ENCODE peak calls at places on chromosomes 2 and 18, in four cellular contexts. R is K562, T is A549, O is HepG2. B is an unnamed sample.

GRCh38 chr2:126714191-126714965 is 58.4 kb downstream of the GYPC start:
- DNase-seq in R (no peak), T (no peak), O (no peak), B (no peak)

GRCh38 chr2:128396946-128397345 is 78.3 kb upstream of the HS6ST1 start:
- DNase-seq in R (no peak), T (no peak), O (no peak), B (peak)

GRCh38 chr2:26521913-26522180 is 43.9 kb upstream of the OTOF start:
- DNase-seq in R (no peak), T (no peak), O (no peak), B (no peak)

GRCh38 chr18:527136-527535 is 26.6 kb upstream of the COLEC12 start:
- DNase-seq in R (no peak), T (no peak), O (no peak), B (peak)

GRCh38 chr2:42928692-42929576 is 136.6 kb upstream of the HAAO start:
- DNase-seq in R (peak), T (peak), O (peak), B (peak)

GRCh38 chr2:99648115-99648850 is 158.5 kb upstream of the REV1 start:
- DNase-seq in R (no peak), T (no peak), O (no peak), B (peak)

GRCh38 chr2:127398239-127398590 is 10.4 kb upstream of the MAP3K2 start:
- DNase-seq in R (peak), T (peak), O (peak), B (peak)

GRCh38 chr2:16124881-16125613 is 184.7 kb downstream of the MYCN start:
- DNase-seq in R (no peak), T (no peak), O (no peak), B (no peak)

GRCh38 chr2:166092889-166093288 is 34.9 kb downstream of the SCN1A start:
- DNase-seq in R (no peak), T (no peak), O (no peak), B (peak)

GRCh38 chr2:32772623-32773221 is 144.9 kb downstream of the TTC27 start:
- DNase-seq in R (peak), T (peak), O (peak), B (peak)

GRCh38 chr2:221554769-221555510 is 17.2 kb downstream of the EPHA4 start:
- DNase-seq in R (no peak), T (no peak), O (no peak), B (peak)

GRCh38 chr2:224038049-224038829 is 847 bp downstream of the SERPINE2 start:
- DNase-seq in R (no peak), T (peak), O (peak), B (peak)

GRCh38 chr2:85264471-85264870 is 63.3 kb downstream of the TGOLN2 start:
- DNase-seq in R (no peak), T (no peak), O (no peak), B (peak)

GRCh38 chr2:9655441-9656269 is 24.9 kb upstream of the YWHAQ start:
- DNase-seq in R (no peak), T (peak), O (no peak), B (peak)

GRCh38 chr2:207869784-207870778 is 100.4 kb upstream of the FZD5 start:
- DNase-seq in R (no peak), T (peak), O (peak), B (peak)

GRCh38 chr2:108971661-108972566 is 17.1 kb downstream of the EDAR start:
- DNase-seq in R (no peak), T (peak), O (no peak), B (no peak)

GRCh38 chr2:239322414-239323086 is 78.3 kb downstream of the HDAC4 start:
- DNase-seq in R (peak), T (no peak), O (no peak), B (peak)

GRCh38 chr18:78974115-78974740 is 5.4 kb upstream of the SALL3 start:
- DNase-seq in R (no peak), T (no peak), O (no peak), B (no peak)

GRCh38 chr2:98518106-98518505 is 73.4 kb downstream of the INPP4A start:
- DNase-seq in R (peak), T (peak), O (peak), B (no peak)

GRCh38 chr2:235911633-235912032 is 256.6 kb downstream of the GBX2 start:
- DNase-seq in R (no peak), T (no peak), O (no peak), B (no peak)

GRCh38 chr2:25400576-25401241 is 59.0 kb upstream of the DNMT3A start:
- DNase-seq in R (no peak), T (no peak), O (no peak), B (peak)

GRCh38 chr18:79857082-79857661 is 59.4 kb downstream of the KCNG2 start:
- DNase-seq in R (peak), T (peak), O (peak), B (peak)

GRCh38 chr2:238100049-238100820 is at the start of gene ESPNL:
- DNase-seq in R (peak), T (no peak), O (no peak), B (no peak)

GRCh38 chr2:100257939-100258338 is 64.4 kb downstream of the LONRF2 start:
- DNase-seq in R (no peak), T (no peak), O (no peak), B (peak)

GRCh38 chr2:86793752-86794151 is 3.0 kb upstream of the CD8A start:
- DNase-seq in R (no peak), T (no peak), O (no peak), B (no peak)

GRCh38 chr18:37322497-37323035 is 243.0 kb downstream of the CELF4 start:
- DNase-seq in R (peak), T (peak), O (peak), B (peak)

GRCh38 chr2:23745726-23746105 is 181.2 kb downstream of the ATAD2B start:
- DNase-seq in R (no peak), T (peak), O (no peak), B (peak)
- TF ChIP-seq MAZ in R (no peak), T (no peak), O (no peak), B (no peak)

DNA sequence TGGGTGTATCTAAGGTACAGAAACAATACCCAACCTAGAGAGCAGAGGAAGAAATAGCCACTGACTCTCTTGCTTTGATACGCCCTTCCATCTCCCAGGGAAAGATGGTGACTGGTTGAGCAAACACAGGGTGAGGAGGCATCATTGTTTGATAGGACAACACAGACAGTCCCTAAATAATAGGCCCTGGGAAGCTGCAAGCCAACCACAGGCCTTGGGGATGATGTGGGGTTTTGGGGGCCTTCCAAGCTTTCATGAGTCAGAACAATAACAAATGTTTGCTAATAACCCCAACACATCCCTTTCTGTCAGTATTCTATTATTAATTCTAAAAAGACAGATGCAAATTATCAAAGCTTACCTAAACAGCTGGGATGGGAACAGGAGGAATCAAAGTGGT is 9.8 kb downstream of the LGALSL start:
- DNase-seq in R (no peak), T (no peak), O (no peak), B (peak)
- TF ChIP-seq MAZ in R (no peak), T (no peak), O (no peak), B (no peak)

GRCh38 chr2:11743531-11743815 is 3.0 kb upstream of the LPIN1 start:
- DNase-seq in R (no peak), T (no peak), O (no peak), B (no peak)

GRCh38 chr2:11743846-11744553 is 2.4 kb upstream of the LPIN1 start:
- DNase-seq in R (peak), T (peak), O (peak), B (peak)

GRCh38 chr2:11745613-11746375 is 638 bp upstream of the LPIN1 start:
- DNase-seq in R (no peak), T (no peak), O (no peak), B (no peak)

GRCh38 chr2:11746376-11746806 is at the start of gene LPIN1:
- DNase-seq in R (peak), T (peak), O (peak), B (peak)

GRCh38 chr2:11744631-11745394 is 1.6 kb upstream of the LPIN1 start:
- DNase-seq in R (peak), T (peak), O (peak), B (peak)
- TF ChIP-seq MAZ in R (no peak), T (no peak), O (no peak), B (no peak)

GRCh38 chr2:184681642-184682321 is 83.5 kb downstream of the ZNF804A start:
- DNase-seq in R (no peak), T (no peak), O (no peak), B (no peak)

GRCh38 chr2:184680825-184681224 is 82.5 kb downstream of the ZNF804A start:
- DNase-seq in R (no peak), T (no peak), O (no peak), B (no peak)

GRCh38 chr2:184679219-184680018 is 81.1 kb downstream of the ZNF804A start:
- DNase-seq in R (no peak), T (no peak), O (no peak), B (no peak)

DNA sequence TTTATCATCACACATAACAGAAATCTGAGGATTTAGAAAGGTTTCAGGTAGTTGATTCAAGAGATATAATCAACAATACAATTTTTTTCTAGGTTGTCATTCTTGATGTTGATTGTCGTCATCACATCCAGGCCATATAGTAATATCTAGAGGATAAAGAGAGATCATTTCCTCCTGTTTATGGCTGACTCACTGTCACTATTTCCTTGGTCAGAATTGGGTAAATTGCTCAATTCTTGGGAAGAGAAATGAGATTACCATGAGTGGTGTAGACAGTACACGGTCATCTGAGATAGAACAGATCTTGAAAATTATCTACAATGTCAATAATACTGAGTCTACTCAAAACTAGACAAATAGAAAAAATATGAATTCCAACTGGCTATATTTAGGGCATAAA is 78.8 kb downstream of the ZNF804A start:
- DNase-seq in R (no peak), T (no peak), O (no peak), B (no peak)
- TF ChIP-seq MAZ in R (no peak), T (no peak), O (no peak), B (no peak)

GRCh38 chr2:112757265-112757664 is 7.1 kb downstream of the CKAP2L start:
- DNase-seq in R (no peak), T (no peak), O (no peak), B (no peak)
- TF ChIP-seq MAZ in R (no peak), T (no peak), O (no peak), B (no peak)

DNA sequence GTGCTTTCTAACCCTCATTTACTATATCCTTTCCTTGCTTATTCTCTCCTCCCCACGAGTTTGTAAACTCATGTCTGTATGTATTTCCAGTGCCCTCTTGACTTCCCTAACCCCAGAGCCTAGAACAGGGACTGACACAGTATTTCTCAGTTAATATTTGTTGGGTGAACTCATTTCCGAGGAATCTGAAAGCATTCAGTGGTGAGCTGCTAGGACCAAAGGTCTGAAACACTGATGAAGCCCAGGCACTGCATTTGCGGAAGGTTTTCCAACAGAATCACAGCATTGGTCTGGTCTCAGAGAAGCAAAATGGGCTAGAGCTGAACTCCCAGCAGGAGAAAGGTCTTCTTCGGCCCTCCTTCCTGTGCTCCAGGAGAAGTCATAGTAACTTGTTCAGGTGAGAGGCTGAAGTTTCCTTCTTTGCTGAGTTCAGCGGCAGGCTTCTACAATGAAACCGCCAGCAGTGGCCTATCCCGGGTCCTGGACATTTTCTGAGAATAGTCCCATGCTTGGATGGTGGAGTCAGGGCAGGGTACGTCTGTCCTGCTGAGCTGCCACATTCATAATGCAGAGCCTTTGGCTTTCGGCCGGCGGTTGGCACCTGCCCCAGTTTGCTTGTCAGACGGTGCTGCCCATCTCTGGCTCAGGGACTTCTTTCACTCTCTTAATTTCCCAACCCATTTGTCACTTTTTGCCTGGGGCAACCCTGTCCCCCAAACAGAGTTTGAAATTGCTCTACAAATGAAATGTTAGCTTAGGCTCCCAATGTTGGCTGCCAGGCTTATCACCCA is 57.0 kb downstream of the SOX11 start:
- DNase-seq in R (no peak), T (no peak), O (no peak), B (peak)
- TF ChIP-seq MAZ in R (no peak), T (no peak), O (no peak), B (no peak)